ENCODE peak calls at places on chromosome 12, in nine cellular contexts. U is left ventricle myocardium inferior; P is GM23338; S is heart left ventricle; B is sigmoid colon; I is IMR-90; Q is breast epithelium; A is adipocyte; V is CD8-positive, alpha-beta memory T cell. C is an unnamed sample.

GRCh38 chr12:122227341-122227740 is 1.5 kb upstream of the DIABLO start:
- DNase-seq in U (no peak), P (no peak), S (no peak), B (no peak), I (no peak), Q (no peak), A (no peak), V (peak; percentile 77), C (no peak)

GRCh38 chr12:110689002-110689600 is at the start of gene HVCN1:
- DNase-seq in U (peak; percentile 73), P (peak; percentile 71), S (peak; percentile 71), B (peak; percentile 81), I (no peak), Q (no peak), A (peak; percentile 47), V (peak; percentile 38), C (no peak)

GRCh38 chr12:49936895-49937294 is 13.6 kb upstream of the AQP2 start:
- DNase-seq in U (no peak), P (no peak), S (no peak), B (no peak), I (no peak), Q (no peak), A (no peak), V (no peak), C (no peak)

GRCh38 chr12:130761537-130762318 is 45.6 kb upstream of the RIMBP2 start:
- DNase-seq in U (peak; percentile 26), P (peak; percentile 73), S (peak; percentile 32), B (peak; percentile 57), I (peak; percentile 41), Q (no peak), A (peak; percentile 73), V (peak; percentile 33), C (peak; percentile 14)

GRCh38 chr12:59928416-59928815 is 332.6 kb downstream of the SLC16A7 start:
- DNase-seq in U (no peak), P (no peak), S (no peak), B (no peak), I (peak; percentile 16), Q (no peak), A (no peak), V (no peak), C (no peak)

GRCh38 chr12:13959131-13959734 is 22.2 kb downstream of the GRIN2B start:
- DNase-seq in U (peak; percentile 21), P (peak; percentile 40), S (peak; percentile 48), B (no peak), I (no peak), Q (no peak), A (no peak), V (no peak), C (no peak)

GRCh38 chr12:78441737-78442453 is 422.7 kb upstream of the SYT1 start:
- DNase-seq in U (no peak), P (no peak), S (no peak), B (no peak), I (peak; percentile 17), Q (no peak), A (no peak), V (no peak), C (peak; percentile 20)

GRCh38 chr12:18706798-18707197 is 31.0 kb downstream of the PLCZ1 start:
- DNase-seq in U (no peak), P (no peak), S (no peak), B (no peak), I (no peak), Q (no peak), A (no peak), V (no peak), C (no peak)

GRCh38 chr12:118345355-118345754 is 27.4 kb downstream of the TAOK3 start:
- DNase-seq in U (no peak), P (no peak), S (no peak), B (no peak), I (no peak), Q (no peak), A (no peak), V (no peak), C (no peak)

GRCh38 chr12:51183816-51184215 is 10.9 kb upstream of the TFCP2 start:
- DNase-seq in U (peak; percentile 61), P (peak; percentile 20), S (peak; percentile 65), B (peak; percentile 53), I (peak; percentile 67), Q (no peak), A (peak; percentile 44), V (no peak), C (peak; percentile 26)

GRCh38 chr12:125254856-125255255 is 189.6 kb downstream of the AACS start:
- DNase-seq in U (no peak), P (peak; percentile 18), S (no peak), B (no peak), I (no peak), Q (no peak), A (no peak), V (no peak), C (no peak)

GRCh38 chr12:14892726-14893442 is 7.2 kb upstream of the MGP start:
- DNase-seq in U (no peak), P (no peak), S (peak; percentile 45), B (peak; percentile 92), I (peak; percentile 2), Q (no peak), A (peak; percentile 17), V (no peak), C (no peak)

GRCh38 chr12:107242189-107242588 is 148.8 kb upstream of the CRY1 start:
- DNase-seq in U (no peak), P (peak; percentile 21), S (no peak), B (no peak), I (peak; percentile 20), Q (no peak), A (peak; percentile 16), V (no peak), C (peak; percentile 15)

GRCh38 chr12:102548543-102548942 is 68.2 kb upstream of the IGF1 start:
- DNase-seq in U (peak; percentile 22), P (no peak), S (peak; percentile 58), B (no peak), I (no peak), Q (peak; percentile 39), A (no peak), V (no peak), C (no peak)

GRCh38 chr12:122519418-122519817 is 7.3 kb downstream of the RSRC2 start:
- DNase-seq in U (no peak), P (no peak), S (no peak), B (no peak), I (no peak), Q (no peak), A (no peak), V (no peak), C (no peak)

GRCh38 chr12:50913224-50913623 is 39.1 kb upstream of the HIGD1C start:
- DNase-seq in U (no peak), P (no peak), S (no peak), B (no peak), I (no peak), Q (no peak), A (no peak), V (no peak), C (no peak)

GRCh38 chr12:98402081-98402480 is 113.3 kb upstream of the TMPO start:
- DNase-seq in U (no peak), P (no peak), S (no peak), B (no peak), I (peak; percentile 29), Q (no peak), A (no peak), V (no peak), C (peak; percentile 15)

GRCh38 chr12:46267618-46268348 is 1.1 kb downstream of the SLC38A1 start:
- DNase-seq in U (no peak), P (no peak), S (no peak), B (no peak), I (peak; percentile 24), Q (no peak), A (peak; percentile 57), V (peak; percentile 4), C (peak; percentile 16)

GRCh38 chr12:54128466-54128865 is 60.3 kb downstream of the SMUG1 start:
- DNase-seq in U (no peak), P (no peak), S (no peak), B (no peak), I (no peak), Q (no peak), A (no peak), V (no peak), C (no peak)
- H3K27me3 ChIP-seq in U (peaks cover 99% of the 10 kb centered on the region), P (peaks cover 100% of the 10 kb centered on the region), S (peaks cover 36% of the 10 kb centered on the region), B (peaks cover 21% of the 10 kb centered on the region), I (peaks cover 60% of the 10 kb centered on the region), Q (no peaks in the 10 kb centered on the region), A (no peaks in the 10 kb centered on the region), V (peaks cover 38% of the 10 kb centered on the region), C (peaks cover 49% of the 10 kb centered on the region)

GRCh38 chr12:576613-577110 is 86.6 kb downstream of the NINJ2 start:
- DNase-seq in U (no peak), P (no peak), S (no peak), B (peak; percentile 53), I (no peak), Q (no peak), A (no peak), V (no peak), C (no peak)
- H3K4me3 ChIP-seq in U (peak overlapping the region; percentile 19), P (peak overlapping the region; percentile 30), S (peak overlapping the region; percentile 12), B (peak overlapping the region; percentile 13), I (no peak overlapping the region), Q (peak overlapping the region; percentile 13), A (no peak overlapping the region), V (peak overlapping the region; percentile 30), C (no peak overlapping the region)

GRCh38 chr12:38713294-38713693 is 192.1 kb downstream of the CPNE8 start:
- DNase-seq in U (no peak), P (no peak), S (no peak), B (no peak), I (no peak), Q (no peak), A (no peak), V (no peak), C (no peak)
- H3K4me1 ChIP-seq in U (no peaks in the 10 kb centered on the region), P (no peaks in the 10 kb centered on the region), S (no peaks in the 10 kb centered on the region), B (no peaks in the 10 kb centered on the region), I (no peaks in the 10 kb centered on the region), Q (no peaks in the 10 kb centered on the region), A (peaks cover 8% of the 10 kb centered on the region), V (no peaks in the 10 kb centered on the region), C (no peaks in the 10 kb centered on the region)

GRCh38 chr12:54065677-54066076 is 12.0 kb downstream of the HOXC4 start:
- DNase-seq in U (no peak), P (no peak), S (no peak), B (no peak), I (no peak), Q (no peak), A (no peak), V (no peak), C (no peak)

GRCh38 chr12:54071942-54072341 is 18.3 kb downstream of the HOXC4 start:
- DNase-seq in U (no peak), P (no peak), S (no peak), B (no peak), I (no peak), Q (no peak), A (no peak), V (no peak), C (no peak)

GRCh38 chr12:54068423-54069070 is 14.9 kb downstream of the HOXC4 start:
- DNase-seq in U (no peak), P (no peak), S (no peak), B (no peak), I (no peak), Q (no peak), A (no peak), V (no peak), C (no peak)

GRCh38 chr12:54060975-54061778 is 7.5 kb downstream of the HOXC4 start:
- DNase-seq in U (no peak), P (no peak), S (no peak), B (no peak), I (no peak), Q (no peak), A (no peak), V (no peak), C (no peak)

DNA sequence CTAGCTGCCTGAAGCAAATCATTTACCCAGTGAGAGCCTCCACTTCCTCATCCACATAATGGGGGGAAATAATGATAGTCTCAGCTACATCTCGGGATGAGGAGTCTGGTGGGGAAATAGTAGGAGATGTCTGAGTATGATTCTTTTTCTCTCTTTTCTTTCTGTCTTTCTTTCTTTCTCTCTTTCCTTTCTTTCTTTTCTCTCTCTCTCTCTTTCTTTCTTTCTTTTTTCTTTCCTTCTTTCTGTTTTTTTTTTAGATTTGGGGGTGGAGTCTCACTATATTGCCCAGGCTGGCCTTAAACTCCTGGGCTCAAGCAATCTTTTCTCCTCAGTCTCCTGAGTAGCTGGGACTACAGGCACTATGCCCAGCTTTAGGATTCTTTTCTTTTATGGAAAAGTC is 12.8 kb downstream of the HOXC4 start:
- DNase-seq in U (no peak), P (no peak), S (no peak), B (no peak), I (no peak), Q (no peak), A (no peak), V (no peak), C (no peak)
- H3K27me3 ChIP-seq in U (peaks cover 97% of the 10 kb centered on the region), P (peaks cover 96% of the 10 kb centered on the region), S (peaks cover 49% of the 10 kb centered on the region), B (peaks cover 5% of the 10 kb centered on the region), I (peaks cover 19% of the 10 kb centered on the region), Q (no peaks in the 10 kb centered on the region), A (no peaks in the 10 kb centered on the region), V (peaks cover 17% of the 10 kb centered on the region), C (peaks cover 44% of the 10 kb centered on the region)

C was measured in astrocyte.